ENCODE peak calls at places on chromosomes 2 and 18, in four cellular contexts. D is CD8-positive, alpha-beta memory T cell; E is SK-N-SH; H is naive thymus-derived CD4-positive, alpha-beta T cell. R is an unnamed sample.

GRCh38 chr2:222043897-222044296 is 254.9 kb downstream of the PAX3 start:
- DNase-seq in D (no peak), E (no peak), H (no peak), R (no peak)

GRCh38 chr18:42860011-42860410 is 255.5 kb downstream of the RIT2 start:
- DNase-seq in D (no peak), E (no peak), H (no peak), R (no peak)

GRCh38 chr2:182064024-182064880 is 78.6 kb downstream of the PPP1R1C start:
- DNase-seq in D (no peak), E (no peak), H (no peak), R (no peak)

GRCh38 chr2:142041105-142041504 is 89.7 kb downstream of the LRP1B start:
- DNase-seq in D (no peak), E (no peak), H (no peak), R (no peak)

GRCh38 chr2:204265701-204266310 is 279.5 kb upstream of the PARD3B start:
- DNase-seq in D (no peak), E (no peak), H (no peak), R (no peak)

GRCh38 chr2:181678744-181679543 is 1.4 kb downstream of the NEUROD1 start:
- DNase-seq in D (no peak), E (no peak), H (no peak), R (no peak)

GRCh38 chr2:167940745-167941507 is 306.5 kb downstream of the STK39 start:
- DNase-seq in D (no peak), E (no peak), H (no peak), R (no peak)

GRCh38 chr2:223760838-223761502 is 76.4 kb downstream of the AP1S3 start:
- DNase-seq in D (no peak), E (peak; percentile 20), H (no peak), R (no peak)

GRCh38 chr2:193966590-193966989 is 1690.4 kb upstream of the SLC39A10 start:
- DNase-seq in D (no peak), E (no peak), H (no peak), R (no peak)

GRCh38 chr2:117833911-117834310 is 19.4 kb downstream of the DDX18 start:
- DNase-seq in D (no peak), E (no peak), H (no peak), R (no peak)

GRCh38 chr18:32847719-32848118 is 74.9 kb upstream of the KLHL14 start:
- DNase-seq in D (no peak), E (no peak), H (no peak), R (no peak)

GRCh38 chr2:101983928-101984327 is 7.8 kb upstream of the IL1R2 start:
- DNase-seq in D (no peak), E (peak; percentile 33), H (no peak), R (no peak)

GRCh38 chr2:127721978-127722355 is 20.7 kb downstream of the SFT2D3 start:
- DNase-seq in D (no peak), E (no peak), H (no peak), R (no peak)

GRCh38 chr2:199979398-199979797 is 24.0 kb downstream of the MAIP1 start:
- DNase-seq in D (no peak), E (no peak), H (no peak), R (no peak)

GRCh38 chr2:36562973-36563532 is 34.9 kb downstream of the FEZ2 start:
- DNase-seq in D (no peak), E (no peak), H (no peak), R (no peak)

GRCh38 chr2:218427741-218428140 is 8.8 kb downstream of the VIL1 start:
- DNase-seq in D (no peak), E (no peak), H (no peak), R (no peak)

GRCh38 chr2:118875298-118875697 is 27.9 kb upstream of the EN1 start:
- DNase-seq in D (no peak), E (no peak), H (no peak), R (no peak)

GRCh38 chr2:222707689-222708273 is 36.3 kb downstream of the MOGAT1 start:
- DNase-seq in D (no peak), E (no peak), H (no peak), R (no peak)

GRCh38 chr2:69138793-69139510 is 126.0 kb downstream of the ANTXR1 start:
- DNase-seq in D (no peak), E (no peak), H (no peak), R (no peak)

GRCh38 chr2:131039908-131040660 is 53.2 kb downstream of the FAM168B start:
- DNase-seq in D (peak; percentile 62), E (no peak), H (peak; percentile 35), R (no peak)

GRCh38 chr18:67363694-67364093 is 152.8 kb downstream of the DSEL start:
- DNase-seq in D (no peak), E (no peak), H (no peak), R (no peak)

GRCh38 chr18:40157120-40157519 is 1797.9 kb upstream of the PIK3C3 start:
- DNase-seq in D (no peak), E (no peak), H (no peak), R (no peak)

GRCh38 chr18:70663141-70663540 is 374.3 kb downstream of the SOCS6 start:
- DNase-seq in D (peak; percentile 62), E (no peak), H (peak; percentile 43), R (no peak)

GRCh38 chr18:49812321-49813070 is 837 bp downstream of the ACAA2 start:
- DNase-seq in D (no peak), E (peak; percentile 69), H (no peak), R (no peak)

DNA sequence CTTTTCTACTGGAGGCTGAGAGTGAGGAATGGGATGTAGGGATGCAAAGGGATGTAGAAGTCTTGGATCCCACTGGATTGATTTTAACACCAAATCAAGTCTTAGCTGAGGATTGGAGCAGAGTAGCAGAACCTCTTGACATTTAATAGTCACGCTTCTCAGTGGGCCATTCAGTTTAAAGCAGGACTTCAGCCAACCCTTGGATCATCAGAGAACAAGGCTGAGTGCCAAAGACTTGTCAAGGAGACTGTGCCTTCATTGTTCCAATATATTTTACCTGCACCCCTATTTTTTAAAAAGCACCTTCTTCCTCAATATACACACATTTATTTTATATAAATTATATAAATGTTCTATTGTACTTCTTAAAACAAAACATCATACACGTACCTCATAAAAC is 242.4 kb upstream of the ST6GAL2 start:
- DNase-seq in D (no peak), E (no peak), H (no peak), R (no peak)
- H3K27ac ChIP-seq in D (no peak overlapping the region), E (no peak overlapping the region), H (no peak overlapping the region), R (no peak overlapping the region)

GRCh38 chr2:207617011-207617671 is 8.1 kb downstream of the METTL21A start:
- DNase-seq in D (no peak), E (no peak), H (no peak), R (no peak)

GRCh38 chr2:207619764-207620203 is 5.4 kb downstream of the METTL21A start:
- DNase-seq in D (peak; percentile 17), E (no peak), H (peak; percentile 17), R (no peak)

GRCh38 chr2:207616185-207616584 is 9.0 kb downstream of the METTL21A start:
- DNase-seq in D (no peak), E (no peak), H (no peak), R (no peak)

DNA sequence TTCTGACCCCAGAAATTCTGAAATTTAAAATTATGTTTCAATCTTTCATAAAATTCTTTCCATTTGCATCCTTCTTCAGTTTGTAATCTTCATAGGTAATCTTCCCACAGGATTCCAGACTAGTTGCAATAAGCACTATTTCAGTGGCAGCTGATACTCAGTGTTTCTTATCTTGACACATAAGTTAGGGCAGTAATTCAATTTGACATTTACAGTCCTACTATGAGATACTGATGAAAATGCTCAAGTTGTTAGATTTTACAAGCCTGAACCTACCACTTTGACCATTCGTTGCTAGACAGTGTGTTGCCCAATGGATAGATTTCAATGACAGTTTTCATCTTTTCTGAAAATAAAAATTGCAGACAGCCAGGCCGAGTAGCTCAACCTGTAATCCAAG is 10.4 kb downstream of the METTL21A start:
- DNase-seq in D (no peak), E (no peak), H (no peak), R (no peak)
- H3K36me3 ChIP-seq in D (peaks cover 19% of the 10 kb centered on the region), E (peaks cover 22% of the 10 kb centered on the region), H (no peaks in the 10 kb centered on the region), R (peaks cover 30% of the 10 kb centered on the region)

DNA sequence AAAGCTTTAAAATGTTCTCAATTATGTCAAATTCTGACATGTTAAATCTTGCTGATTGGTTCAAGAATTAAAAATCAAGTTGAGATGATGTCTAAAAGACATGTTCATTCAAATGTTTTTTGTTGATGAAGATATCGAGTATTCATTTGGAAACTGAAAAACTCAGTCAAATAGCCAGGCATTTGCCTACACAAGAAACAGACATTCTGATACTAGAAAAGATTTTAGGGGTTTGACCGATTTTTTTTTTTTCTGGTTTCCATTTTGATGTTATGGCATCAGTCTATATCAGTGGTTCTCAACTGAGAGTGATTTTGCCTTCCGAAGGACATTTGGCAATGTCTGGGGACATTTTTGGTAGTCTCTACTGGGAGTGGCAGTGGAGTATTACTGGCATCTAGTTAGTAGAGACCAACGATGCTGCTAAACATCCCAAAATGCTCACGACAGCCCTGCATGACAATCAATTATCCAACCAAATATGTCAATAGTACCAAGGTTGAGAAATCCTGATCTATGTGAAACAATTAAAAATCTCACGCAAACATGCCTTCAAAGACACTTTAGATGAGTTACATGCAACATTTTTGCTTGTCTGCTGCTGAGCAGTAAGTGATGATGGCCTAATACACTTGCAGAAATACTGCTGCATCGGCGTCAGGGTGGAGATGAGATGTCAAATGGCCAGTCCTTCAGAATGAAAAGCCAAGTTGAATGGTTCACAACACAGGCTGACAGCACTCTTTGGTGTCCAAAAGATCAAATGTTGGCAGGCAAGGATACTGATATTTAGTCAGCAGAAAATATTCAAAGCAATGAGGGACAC is 12.5 kb downstream of the RASGRP3 start:
- DNase-seq in D (no peak), E (no peak), H (no peak), R (no peak)
- H3K27ac ChIP-seq in D (no peak overlapping the region), E (no peak overlapping the region), H (no peak overlapping the region), R (no peak overlapping the region)

DNA sequence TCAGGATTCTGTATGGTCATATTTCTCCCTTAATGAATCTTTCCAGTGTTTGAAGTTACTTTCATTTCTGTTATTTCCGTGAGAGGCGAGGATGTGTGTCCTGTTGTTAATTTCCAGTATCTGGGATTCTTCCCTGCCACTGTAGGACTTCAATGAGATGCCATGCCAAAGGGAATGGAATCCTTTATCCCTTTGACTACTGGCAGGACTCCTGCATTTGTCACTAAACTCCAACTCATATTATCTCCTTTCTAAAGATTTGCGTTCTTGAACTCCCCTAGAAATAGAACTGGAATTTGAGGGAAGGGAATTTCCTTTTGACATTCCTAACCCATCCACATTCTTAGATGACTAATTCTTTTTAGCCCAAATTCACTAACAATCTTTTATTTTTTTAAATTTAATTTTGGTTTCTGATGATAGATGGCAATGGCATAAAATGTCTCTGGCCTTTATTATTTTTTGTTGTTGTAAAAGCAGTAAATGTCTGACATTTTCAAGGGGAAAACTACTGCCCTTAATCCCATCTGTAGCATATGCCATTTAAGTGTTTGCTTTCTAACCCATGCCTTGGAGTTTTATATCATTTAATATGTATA is 87.8 kb upstream of the EML6 start:
- DNase-seq in D (no peak), E (no peak), H (no peak), R (peak; percentile 51)
- H3K36me3 ChIP-seq in D (peaks cover 71% of the 10 kb centered on the region), E (peaks cover 61% of the 10 kb centered on the region), H (peaks cover 30% of the 10 kb centered on the region), R (peaks cover 72% of the 10 kb centered on the region)

GRCh38 chr2:224885295-224885694 is 157.0 kb downstream of the DOCK10 start:
- DNase-seq in D (no peak), E (no peak), H (no peak), R (no peak)
- H3K27ac ChIP-seq in D (no peak overlapping the region), E (peak overlapping the region; percentile 88), H (no peak overlapping the region), R (no peak overlapping the region)

GRCh38 chr2:98025481-98026037 is 29.8 kb upstream of the TMEM131 start:
- DNase-seq in D (no peak), E (no peak), H (no peak), R (no peak)

GRCh38 chr2:98016908-98017700 is 21.4 kb upstream of the TMEM131 start:
- DNase-seq in D (no peak), E (no peak), H (no peak), R (no peak)

GRCh38 chr2:98026292-98026691 is 30.5 kb upstream of the TMEM131 start:
- DNase-seq in D (no peak), E (no peak), H (no peak), R (peak; percentile 28)

GRCh38 chr2:98020516-98020915 is 24.8 kb upstream of the TMEM131 start:
- DNase-seq in D (no peak), E (no peak), H (no peak), R (no peak)

GRCh38 chr2:98020992-98021713 is 25.4 kb upstream of the TMEM131 start:
- DNase-seq in D (no peak), E (peak; percentile 36), H (no peak), R (no peak)
- H3K36me3 ChIP-seq in D (no peaks in the 10 kb centered on the region), E (no peaks in the 10 kb centered on the region), H (no peaks in the 10 kb centered on the region), R (no peaks in the 10 kb centered on the region)

R was measured in cardiac muscle cell.